ENCODE peak calls at places on chromosomes 7 and 10, in nine cellular contexts. One of them, this sample, is unnamed.

GRCh38 chr10:109941193-109941872 is 18.0 kb upstream of the XPNPEP1 start:
- DNase-seq in HFFc6: no peak
- DNase-seq in D341Med: no peak
- DNase-seq in A172: no peak
- DNase-seq in body of pancreas: no peak
- DNase-seq in germinal center: no peak
- DNase-seq in uterus: no peak
- DNase-seq in GM20000: no peak
- DNase-seq in ascending aorta: no peak
- DNase-seq in this sample: no peak

GRCh38 chr10:30186371-30186875 is 127.0 kb upstream of the JCAD start:
- DNase-seq in germinal center: no peak
- DNase-seq in body of pancreas: no peak
- DNase-seq in HFFc6: no peak
- DNase-seq in ascending aorta: no peak
- DNase-seq in A172: peak
- DNase-seq in uterus: no peak
- DNase-seq in D341Med: no peak
- DNase-seq in GM20000: no peak
- DNase-seq in this sample: no peak

GRCh38 chr10:79239275-79239779 is 107.9 kb upstream of the PPIF start:
- DNase-seq in D341Med: no peak
- DNase-seq in GM20000: no peak
- DNase-seq in germinal center: no peak
- DNase-seq in ascending aorta: peak
- DNase-seq in body of pancreas: peak
- DNase-seq in A172: peak
- DNase-seq in uterus: no peak
- DNase-seq in HFFc6: peak
- DNase-seq in this sample: no peak

GRCh38 chr7:21106296-21106732 is 319.6 kb upstream of the SP8 start:
- DNase-seq in D341Med: no peak
- DNase-seq in HFFc6: no peak
- DNase-seq in uterus: no peak
- DNase-seq in ascending aorta: no peak
- DNase-seq in GM20000: no peak
- DNase-seq in body of pancreas: no peak
- DNase-seq in germinal center: no peak
- DNase-seq in A172: no peak
- DNase-seq in this sample: no peak

GRCh38 chr10:14016011-14016536 is 314.6 kb downstream of the FRMD4A start:
- DNase-seq in ascending aorta: peak
- DNase-seq in A172: no peak
- DNase-seq in D341Med: no peak
- DNase-seq in GM20000: no peak
- DNase-seq in HFFc6: no peak
- DNase-seq in body of pancreas: peak
- DNase-seq in germinal center: no peak
- DNase-seq in uterus: no peak
- DNase-seq in this sample: no peak

GRCh38 chr10:52172581-52172980 is 141.5 kb upstream of the DKK1 start:
- DNase-seq in HFFc6: no peak
- DNase-seq in ascending aorta: no peak
- DNase-seq in GM20000: no peak
- DNase-seq in uterus: no peak
- DNase-seq in germinal center: no peak
- DNase-seq in A172: peak
- DNase-seq in body of pancreas: no peak
- DNase-seq in D341Med: no peak
- DNase-seq in this sample: no peak

GRCh38 chr7:76047305-76047810 is 442 bp downstream of the STYXL1 start:
- DNase-seq in A172: peak
- DNase-seq in GM20000: peak
- DNase-seq in HFFc6: no peak
- DNase-seq in uterus: no peak
- DNase-seq in germinal center: peak
- DNase-seq in body of pancreas: no peak
- DNase-seq in D341Med: no peak
- DNase-seq in ascending aorta: no peak
- DNase-seq in this sample: peak

GRCh38 chr10:60883187-60883586 is 60.8 kb downstream of the RHOBTB1 start:
- DNase-seq in body of pancreas: peak
- DNase-seq in GM20000: peak
- DNase-seq in ascending aorta: no peak
- DNase-seq in germinal center: peak
- DNase-seq in HFFc6: peak
- DNase-seq in A172: peak
- DNase-seq in uterus: no peak
- DNase-seq in D341Med: peak
- DNase-seq in this sample: no peak

GRCh38 chr7:34187908-34188307 is 282.6 kb downstream of the BMPER start:
- DNase-seq in ascending aorta: no peak
- DNase-seq in GM20000: no peak
- DNase-seq in D341Med: no peak
- DNase-seq in uterus: no peak
- DNase-seq in germinal center: no peak
- DNase-seq in body of pancreas: no peak
- DNase-seq in HFFc6: peak
- DNase-seq in A172: no peak
- DNase-seq in this sample: no peak

GRCh38 chr7:29228289-29229011 is 33.9 kb downstream of the CHN2 start:
- DNase-seq in GM20000: no peak
- DNase-seq in germinal center: no peak
- DNase-seq in ascending aorta: no peak
- DNase-seq in uterus: no peak
- DNase-seq in A172: no peak
- DNase-seq in HFFc6: no peak
- DNase-seq in D341Med: no peak
- DNase-seq in body of pancreas: no peak
- DNase-seq in this sample: no peak

GRCh38 chr10:18406136-18406535 is 245.3 kb downstream of the NSUN6 start:
- DNase-seq in GM20000: no peak
- DNase-seq in D341Med: no peak
- DNase-seq in HFFc6: no peak
- DNase-seq in germinal center: no peak
- DNase-seq in ascending aorta: no peak
- DNase-seq in A172: no peak
- DNase-seq in body of pancreas: no peak
- DNase-seq in uterus: no peak
- DNase-seq in this sample: no peak

GRCh38 chr10:131946321-131946751 is 35.4 kb downstream of the BNIP3 start:
- DNase-seq in GM20000: no peak
- DNase-seq in uterus: no peak
- DNase-seq in HFFc6: peak
- DNase-seq in ascending aorta: no peak
- DNase-seq in D341Med: no peak
- DNase-seq in A172: peak
- DNase-seq in germinal center: no peak
- DNase-seq in body of pancreas: peak
- DNase-seq in this sample: no peak

This sample was measured in activated CD4-positive, alpha-beta memory T cell treated with anti-CD3 and anti-CD28 coated beads, Interleukin-2, amount 10 ng/mL, durations not matched to agents 7 days and 5 days.